ENCODE peak calls at places on chromosomes 16 and 17, in six cellular contexts. G is brain microvascular endothelial cell, S is PC-3, K is dorsolateral prefrontal cortex, D is stomach, N is foreskin fibroblast. M is an unnamed sample.

GRCh38 chr17:11332706-11333105 is 91.7 kb downstream of the SHISA6 start:
- DNase-seq in G (no peak), S (no peak), K (no peak), D (no peak), N (no peak), M (no peak)

GRCh38 chr17:43169561-43170139 is 1.4 kb upstream of the NBR1 start:
- DNase-seq in G (no peak), S (peak; percentile 7), K (no peak), D (peak; percentile 66), N (peak; percentile 26), M (peak; percentile 37)

GRCh38 chr17:68200689-68201424 is 47.0 kb upstream of the AMZ2 start:
- DNase-seq in G (peak; percentile 54), S (peak; percentile 83), K (peak; percentile 76), D (peak; percentile 80), N (peak; percentile 52), M (peak; percentile 62)

GRCh38 chr16:20871258-20871657 is 28.9 kb downstream of the DCUN1D3 start:
- DNase-seq in G (no peak), S (no peak), K (no peak), D (no peak), N (no peak), M (no peak)

GRCh38 chr17:41777579-41778188 is 8.8 kb downstream of the JUP start:
- DNase-seq in G (peak; percentile 88), S (peak; percentile 92), K (peak; percentile 67), D (peak; percentile 78), N (peak; percentile 90), M (peak; percentile 95)

GRCh38 chr17:60110586-60110985 is 31.9 kb upstream of the HEATR6 start:
- DNase-seq in G (no peak), S (no peak), K (no peak), D (no peak), N (no peak), M (no peak)

GRCh38 chr16:69924777-69925191 is 26.4 kb upstream of the CLEC18A start:
- DNase-seq in G (peak; percentile 80), S (no peak), K (peak; percentile 9), D (no peak), N (no peak), M (peak; percentile 90)

GRCh38 chr17:50437409-50437808 is 11.4 kb downstream of the ACSF2 start:
- DNase-seq in G (no peak), S (no peak), K (no peak), D (no peak), N (no peak), M (no peak)

GRCh38 chr16:27365142-27366089 is 36.6 kb upstream of the IL21R start:
- DNase-seq in G (peak; percentile 59), S (peak; percentile 90), K (no peak), D (no peak), N (peak; percentile 62), M (no peak)

GRCh38 chr16:81625544-81626152 is 153.4 kb upstream of the PLCG2 start:
- DNase-seq in G (no peak), S (peak; percentile 65), K (no peak), D (peak; percentile 77), N (no peak), M (peak; percentile 51)

GRCh38 chr17:47618416-47618815 is 31.3 kb upstream of the KPNB1 start:
- DNase-seq in G (no peak), S (peak; percentile 61), K (no peak), D (no peak), N (no peak), M (peak; percentile 18)

GRCh38 chr17:35052780-35053179 is 10.7 kb downstream of the RFFL start:
- DNase-seq in G (no peak), S (no peak), K (no peak), D (no peak), N (no peak), M (no peak)

GRCh38 chr17:28551421-28552186 is 820 bp downstream of the UNC119 start:
- DNase-seq in G (no peak), S (no peak), K (no peak), D (no peak), N (peak; percentile 18), M (no peak)

GRCh38 chr16:70635356-70636016 is 10.9 kb upstream of the IL34 start:
- DNase-seq in G (peak; percentile 73), S (peak; percentile 68), K (no peak), D (no peak), N (peak; percentile 58), M (peak; percentile 93)

GRCh38 chr17:4184811-4185210 is 41.8 kb downstream of the CYB5D2 start:
- DNase-seq in G (no peak), S (no peak), K (peak; percentile 91), D (no peak), N (no peak), M (no peak)

GRCh38 chr17:28395968-28396367 is 10.0 kb downstream of the SLC46A1 start:
- DNase-seq in G (no peak), S (no peak), K (no peak), D (no peak), N (no peak), M (no peak)

GRCh38 chr16:75238853-75239371 is 12.5 kb downstream of the BCAR1 start:
- DNase-seq in G (no peak), S (no peak), K (peak; percentile 72), D (no peak), N (no peak), M (no peak)

GRCh38 chr16:87461466-87461975 is 31.3 kb downstream of the ZCCHC14 start:
- DNase-seq in G (no peak), S (peak; percentile 95), K (peak; percentile 53), D (peak; percentile 96), N (no peak), M (peak; percentile 47)
- TF ChIP-seq CTCF in G (peak; percentile 47), S (peak; percentile 64), K (no peak), D (peak; percentile 52), N (no peak), M (peak; percentile 22)

GRCh38 chr16:66844342-66845079 is at the start of gene CA7:
- DNase-seq in G (no peak), S (no peak), K (no peak), D (no peak), N (no peak), M (no peak)
- H3K4me3 ChIP-seq in G (peak within 1 kb of the TSS; percentile 40), S (peak within 1 kb of the TSS; percentile 62), K (peak within 1 kb of the TSS; percentile 67), D (peak within 1 kb of the TSS; percentile 48), N (peak within 1 kb of the TSS; percentile 40), M (peak within 1 kb of the TSS; percentile 21)

GRCh38 chr16:12618515-12618914 is 185.2 kb downstream of the CPPED1 start:
- DNase-seq in G (no peak), S (no peak), K (no peak), D (no peak), N (no peak), M (no peak)

GRCh38 chr16:12625068-12625467 is 178.6 kb downstream of the CPPED1 start:
- DNase-seq in G (no peak), S (no peak), K (no peak), D (no peak), N (no peak), M (no peak)

GRCh38 chr16:12617401-12617819 is 186.3 kb downstream of the CPPED1 start:
- DNase-seq in G (no peak), S (no peak), K (no peak), D (no peak), N (no peak), M (no peak)

GRCh38 chr16:12614662-12615278 is 188.9 kb downstream of the CPPED1 start:
- DNase-seq in G (no peak), S (no peak), K (no peak), D (no peak), N (no peak), M (no peak)

GRCh38 chr16:12620150-12620549 is 183.5 kb downstream of the CPPED1 start:
- DNase-seq in G (no peak), S (no peak), K (no peak), D (no peak), N (no peak), M (no peak)
- TF ChIP-seq CTCF in G (no peak), S (no peak), K (no peak), D (no peak), N (no peak), M (no peak)

GRCh38 chr17:83082899-83083367 is 3.5 kb downstream of the METRNL start:
- DNase-seq in G (no peak), S (no peak), K (no peak), D (no peak), N (no peak), M (no peak)
- H3K4me3 ChIP-seq in G (no peak overlapping the region), S (no peak overlapping the region), K (no peak overlapping the region), D (no peak overlapping the region), N (peak overlapping the region; percentile 62), M (no peak overlapping the region)

DNA sequence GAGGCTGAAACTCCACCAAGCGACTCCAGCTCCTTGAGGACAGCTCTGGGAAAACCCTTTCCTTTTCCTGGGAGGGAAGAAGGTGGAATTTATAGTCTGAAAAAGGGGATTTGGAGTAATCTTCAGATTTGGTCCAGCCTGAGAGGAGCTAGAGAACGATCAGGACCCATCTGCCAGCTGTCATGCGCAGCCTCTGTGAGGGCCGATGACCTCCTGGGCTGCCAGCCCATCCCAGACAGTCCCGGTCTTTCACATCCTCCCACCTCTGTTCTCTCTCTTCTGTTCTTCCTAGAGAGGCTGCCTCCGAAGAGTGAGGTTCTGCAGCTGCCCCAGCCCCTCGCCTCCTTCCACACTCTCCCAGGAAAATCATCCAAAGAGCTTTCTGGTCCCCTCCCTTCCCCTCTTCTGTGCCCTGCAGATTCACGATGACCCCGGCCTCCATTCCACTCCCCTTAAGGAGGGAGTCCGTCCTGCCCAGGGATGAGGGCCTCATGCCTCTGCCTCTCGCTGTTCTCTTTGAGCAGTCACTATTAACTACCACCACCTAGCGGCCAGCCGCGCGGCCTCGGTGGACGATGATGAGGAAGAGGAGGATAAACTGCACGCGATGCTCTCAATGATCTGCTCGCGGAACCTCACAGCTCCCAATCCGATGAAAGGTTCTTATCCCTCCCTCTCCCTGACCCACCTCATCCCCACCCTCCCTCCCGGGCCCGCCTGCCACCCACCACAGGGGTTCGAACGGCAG is 29.6 kb downstream of the SGSM2 start:
- DNase-seq in G (no peak), S (no peak), K (no peak), D (no peak), N (no peak), M (peak; percentile 19)
- TF ChIP-seq CTCF in G (peak; percentile 63), S (no peak), K (no peak), D (no peak), N (no peak), M (peak; percentile 16)

GRCh38 chr16:15811778-15812750 is 44.8 kb downstream of the MYH11 start:
- DNase-seq in G (peak; percentile 91), S (peak; percentile 82), K (no peak), D (peak; percentile 44), N (peak; percentile 89), M (peak; percentile 89)
- H3K4me3 ChIP-seq in G (no peak overlapping the region), S (no peak overlapping the region), K (no peak overlapping the region), D (no peak overlapping the region), N (no peak overlapping the region), M (no peak overlapping the region)

GRCh38 chr16:83781-84615 is 6.0 kb downstream of the MPG start:
- DNase-seq in G (no peak), S (no peak), K (no peak), D (no peak), N (no peak), M (peak; percentile 54)
- TF ChIP-seq CTCF in G (peak; percentile 34), S (no peak), K (no peak), D (no peak), N (no peak), M (peak; percentile 3)

DNA sequence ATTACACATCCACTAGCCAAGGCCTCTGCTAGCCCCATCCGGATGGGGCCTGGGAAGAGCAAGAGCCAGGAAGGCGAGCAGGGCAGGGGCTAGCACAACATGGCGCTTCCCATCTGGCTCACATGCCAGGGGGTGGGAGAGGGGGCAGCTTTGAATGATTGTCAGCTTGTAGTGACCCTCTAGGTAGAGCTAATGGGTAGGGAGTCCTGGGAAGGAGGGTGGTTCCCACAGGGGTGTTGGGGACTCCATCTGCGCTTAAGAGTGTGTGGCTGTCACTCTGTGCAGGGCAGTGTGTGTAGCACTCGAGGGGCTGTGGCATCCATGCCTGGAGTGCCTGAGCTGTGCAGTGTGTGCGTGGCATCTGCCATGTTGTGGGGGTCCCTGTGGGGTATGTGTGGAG is 24.5 kb downstream of the ARHGAP23 start:
- DNase-seq in G (no peak), S (no peak), K (no peak), D (no peak), N (no peak), M (no peak)
- H3K4me3 ChIP-seq in G (no peak overlapping the region), S (no peak overlapping the region), K (no peak overlapping the region), D (no peak overlapping the region), N (peak overlapping the region; percentile 47), M (no peak overlapping the region)

M was measured in cardiac fibroblast.